ENCODE peak calls at places on chromosomes 1 and 21, in four cellular contexts. C is sigmoid colon, P is GM12892, E is endothelial cell of umbilical vein. F is an unnamed sample.
A peak's percentile ranks its signal among the peaks of the same experiment; 100 is the strongest.

GRCh38 chr1:39481289-39481688 is 10.1 kb upstream of the BMP8A start:
- DNase-seq in C (no peak), P (no peak), E (no peak), F (no peak)

GRCh38 chr1:233543338-233544255 is 70.3 kb upstream of the KCNK1 start:
- DNase-seq in P (no peak), C (no peak), E (no peak), F (no peak)

GRCh38 chr1:222334026-222334680 is 213.8 kb downstream of the HHIPL2 start:
- DNase-seq in P (no peak), C (no peak), E (no peak), F (no peak)

GRCh38 chr21:45470087-45470515 is 65.1 kb downstream of the COL18A1 start:
- DNase-seq in P (no peak), C (no peak), E (no peak), F (peak; percentile 71)

GRCh38 chr1:245678866-245679411 is 524.2 kb downstream of the KIF26B start:
- DNase-seq in E (no peak), C (no peak), P (no peak), F (peak; percentile 43)

GRCh38 chr1:26418865-26419349 is 8.3 kb downstream of the LIN28A start:
- DNase-seq in E (no peak), P (no peak), C (no peak), F (no peak)

GRCh38 chr1:40855513-40855912 is 6.7 kb downstream of the CITED4 start:
- DNase-seq in E (no peak), C (no peak), P (no peak), F (no peak)

GRCh38 chr21:37891953-37892352 is 24.3 kb downstream of the KCNJ6 start:
- DNase-seq in E (no peak), P (no peak), C (no peak), F (no peak)

GRCh38 chr1:62131093-62131725 is 63.4 kb upstream of the L1TD1 start:
- DNase-seq in P (peak; percentile 30), C (no peak), E (peak; percentile 56), F (no peak)

GRCh38 chr1:54703471-54703870 is 12.2 kb upstream of the TTC4 start:
- DNase-seq in P (no peak), E (no peak), C (no peak), F (no peak)

GRCh38 chr1:174966000-174966572 is 33.7 kb upstream of the CACYBP start:
- DNase-seq in E (peak; percentile 6), P (no peak), C (no peak), F (no peak)

GRCh38 chr1:245201827-245202226 is 47.0 kb downstream of the KIF26B start:
- DNase-seq in C (no peak), E (no peak), P (no peak), F (no peak)

GRCh38 chr1:78884685-78885452 is 121.7 kb downstream of the ADGRL4 start:
- DNase-seq in E (peak; percentile 12), P (no peak), C (no peak), F (no peak)

GRCh38 chr1:78892251-78892650 is 114.3 kb downstream of the ADGRL4 start:
- DNase-seq in C (no peak), P (no peak), E (no peak), F (no peak)

DNA sequence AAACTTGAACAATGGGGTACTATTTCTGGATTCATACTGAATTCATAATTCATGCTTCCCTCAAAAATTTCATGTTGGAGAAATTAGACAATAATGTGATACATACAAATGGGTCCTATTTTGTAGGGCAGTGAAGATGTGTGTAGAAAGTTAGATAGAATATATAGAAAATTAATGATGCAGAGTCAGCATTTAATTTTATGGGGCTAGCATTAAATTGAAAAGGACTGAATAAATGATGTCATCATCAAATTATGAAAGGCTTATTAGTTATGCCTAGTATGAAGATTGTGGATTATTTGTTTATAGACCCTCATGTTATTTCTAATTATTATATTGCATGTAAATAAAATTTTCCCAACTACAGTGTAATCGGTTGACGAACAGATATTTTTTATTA is 119.1 kb downstream of the ADGRL4 start:
- DNase-seq in C (no peak), P (no peak), E (no peak), F (no peak)
- TF ChIP-seq POLR2AphosphoS5 in C (no peak), P (no peak), E (no peak), F (no peak)

GRCh38 chr1:151859814-151860405 is 6.4 kb upstream of the THEM5 start:
- DNase-seq in C (no peak), E (no peak), P (no peak), F (no peak)
- TF ChIP-seq POLR2AphosphoS5 in C (no peak), E (no peak), P (no peak), F (no peak)

DNA sequence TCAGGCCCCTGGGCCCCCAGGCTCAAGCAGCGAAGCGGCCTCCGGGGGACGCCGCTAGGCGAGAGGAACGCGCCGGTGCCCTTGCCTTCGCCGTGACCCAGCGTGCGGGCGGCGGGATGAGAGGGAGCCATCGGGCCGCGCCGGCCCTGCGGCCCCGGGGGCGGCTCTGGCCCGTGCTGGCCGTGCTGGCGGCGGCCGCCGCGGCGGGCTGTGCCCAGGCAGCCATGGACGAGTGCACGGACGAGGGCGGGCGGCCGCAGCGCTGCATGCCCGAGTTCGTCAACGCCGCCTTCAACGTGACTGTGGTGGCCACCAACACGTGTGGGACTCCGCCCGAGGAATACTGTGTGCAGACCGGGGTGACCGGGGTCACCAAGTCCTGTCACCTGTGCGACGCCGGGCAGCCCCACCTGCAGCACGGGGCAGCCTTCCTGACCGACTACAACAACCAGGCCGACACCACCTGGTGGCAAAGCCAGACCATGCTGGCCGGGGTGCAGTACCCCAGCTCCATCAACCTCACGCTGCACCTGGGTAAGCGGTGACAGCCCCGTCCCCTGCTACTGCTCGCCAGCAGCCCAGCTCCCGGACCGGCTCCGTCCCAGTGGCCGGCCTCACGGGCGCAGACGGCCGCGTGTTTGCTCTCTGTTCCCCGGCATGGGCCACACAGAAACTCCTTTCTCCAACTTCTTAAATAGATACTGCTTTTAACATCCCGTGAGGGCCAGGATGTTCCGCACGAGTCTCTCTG is 556 bp downstream of the LAMC1 start:
- DNase-seq in C (peak; percentile 81), P (peak; percentile 52), E (peak; percentile 78), F (peak; percentile 91)
- TF ChIP-seq POLR2AphosphoS5 in C (no peak), P (no peak), E (no peak), F (peak; percentile 52)

DNA sequence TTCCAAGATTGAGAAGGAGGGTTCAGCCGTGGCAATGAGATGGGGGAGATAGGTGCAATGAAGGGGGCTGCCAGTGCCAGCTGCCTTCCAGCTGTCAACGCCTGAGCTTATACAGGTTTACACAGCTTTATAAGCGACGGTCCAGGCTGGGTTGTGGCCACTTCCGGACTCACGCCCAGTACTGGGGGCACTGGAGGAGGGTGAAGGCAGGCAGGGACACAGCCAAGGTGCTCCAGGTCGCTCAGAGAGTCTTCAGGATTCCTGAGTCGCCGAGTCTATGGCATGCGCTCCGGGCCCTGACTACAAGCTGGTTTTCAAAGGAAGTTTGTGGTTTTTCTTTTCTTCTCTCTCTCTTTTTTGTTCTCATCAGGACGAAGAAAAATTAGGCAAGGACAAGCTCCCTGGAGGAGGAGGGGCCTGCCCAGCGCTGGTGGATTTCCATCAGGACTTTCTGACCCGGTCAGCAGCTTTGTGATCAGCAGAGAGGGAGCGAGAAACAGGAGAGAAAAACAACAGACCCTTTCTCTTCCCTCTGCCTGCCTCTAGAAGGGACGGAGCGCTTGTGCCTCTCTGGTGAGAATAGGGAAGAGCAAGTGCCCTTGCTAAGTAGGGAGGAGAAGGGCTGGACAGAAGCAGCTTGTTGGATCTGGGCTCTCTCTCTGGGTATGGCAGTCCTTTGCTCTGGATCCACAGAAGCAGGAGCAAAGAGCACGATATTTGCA is at the start of gene MINDY1:
- DNase-seq in P (no peak), E (peak; percentile 88), C (peak; percentile 90), F (peak; percentile 88)
- TF ChIP-seq POLR2AphosphoS5 in P (no peak), E (no peak), C (peak; percentile 85), F (peak; percentile 48)

GRCh38 chr1:151947140-151947539 is 37.8 kb upstream of the THEM4 start:
- DNase-seq in P (no peak), E (peak; percentile 36), C (no peak), F (no peak)

GRCh38 chr1:151944859-151945575 is 35.7 kb upstream of the THEM4 start:
- DNase-seq in P (no peak), E (no peak), C (no peak), F (no peak)

GRCh38 chr1:151946366-151946764 is 37.1 kb upstream of the THEM4 start:
- DNase-seq in P (no peak), E (no peak), C (no peak), F (no peak)

GRCh38 chr1:151944110-151944858 is 35.0 kb upstream of the THEM4 start:
- DNase-seq in C (no peak), P (no peak), E (no peak), F (no peak)

DNA sequence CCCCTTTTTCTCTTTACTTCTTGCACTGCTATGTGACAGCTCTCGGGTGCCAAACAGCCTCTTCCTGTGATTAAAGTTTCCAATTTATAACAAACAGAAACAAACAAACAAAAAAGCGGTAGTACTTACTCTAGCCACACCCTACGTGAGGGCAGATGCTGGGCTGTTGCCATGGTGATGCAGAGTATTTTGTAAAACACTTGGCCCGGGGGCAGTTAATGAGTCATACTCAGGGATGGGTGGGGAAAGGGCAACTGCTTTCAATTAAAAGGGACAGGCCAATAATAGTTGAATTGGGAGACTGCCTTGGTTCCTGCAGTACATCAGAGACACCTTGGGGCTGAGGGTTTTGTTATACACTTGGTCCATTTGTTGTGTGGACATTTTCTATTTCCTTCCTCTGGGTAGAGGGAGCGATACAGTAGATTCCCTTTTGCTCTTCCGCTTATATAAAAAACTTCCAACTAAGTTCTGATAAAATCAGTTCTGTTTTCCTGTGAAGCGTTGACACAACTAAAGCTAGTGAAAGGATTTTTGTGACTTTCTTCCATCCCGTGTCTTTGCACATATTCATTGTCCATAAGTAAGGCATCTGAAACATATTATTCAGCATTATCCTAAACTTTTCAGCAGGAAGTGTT is 36.5 kb upstream of the THEM4 start:
- DNase-seq in E (peak; percentile 90), C (peak; percentile 95), P (no peak), F (no peak)
- TF ChIP-seq POLR2AphosphoS5 in E (no peak), C (no peak), P (no peak), F (no peak)

GRCh38 chr1:85279463-85280080 is 3.1 kb upstream of the BCL10 start:
- DNase-seq in E (no peak), C (no peak), P (no peak), F (no peak)

GRCh38 chr1:85277802-85278201 is 1.4 kb upstream of the BCL10 start:
- DNase-seq in P (no peak), E (no peak), C (no peak), F (no peak)

GRCh38 chr1:85277027-85277625 is 694 bp upstream of the BCL10 start:
- DNase-seq in P (no peak), C (no peak), E (no peak), F (peak; percentile 83)

GRCh38 chr1:85280636-85281035 is 4.2 kb upstream of the BCL10 start:
- DNase-seq in C (no peak), P (no peak), E (no peak), F (no peak)

GRCh38 chr1:85278853-85279314 is 2.5 kb upstream of the BCL10 start:
- DNase-seq in P (no peak), C (no peak), E (peak; percentile 93), F (no peak)
- TF ChIP-seq POLR2AphosphoS5 in P (no peak), C (no peak), E (peak; percentile 73), F (peak; percentile 68)

DNA sequence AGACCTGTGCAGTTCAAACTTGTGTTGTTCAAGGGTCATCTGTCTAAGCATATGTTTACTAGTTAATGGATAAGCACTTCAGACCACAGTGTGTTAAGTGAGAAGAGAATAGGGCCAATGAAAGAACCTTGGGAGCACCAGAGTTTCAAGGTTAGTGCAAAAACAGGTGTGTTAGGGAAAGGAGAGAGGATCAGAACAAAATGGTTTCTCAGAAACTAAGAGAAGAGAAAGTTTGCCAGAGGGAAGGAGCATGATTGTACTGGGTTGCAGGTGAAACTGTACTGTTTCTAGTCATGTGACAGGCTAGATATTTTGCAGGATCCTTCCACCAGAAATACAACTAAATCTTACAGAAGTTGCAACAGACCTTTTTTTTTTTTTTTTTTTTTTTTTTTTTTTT is 23.3 kb downstream of the RPRD2 start:
- DNase-seq in E (no peak), C (no peak), P (no peak), F (no peak)
- TF ChIP-seq POLR2AphosphoS5 in E (no peak), C (no peak), P (no peak), F (no peak)

F was measured in spleen.